ENCODE peak calls at places on chromosomes 11 and 22, in four cellular contexts. One of them, this sample, is unnamed.

GRCh38 chr11:12201016-12201985 is 90.9 kb downstream of the MICAL2 start:
- DNase-seq in K562: peak
- DNase-seq in HCT116: no peak
- DNase-seq in HepG2: peak
- DNase-seq in this sample: no peak

GRCh38 chr22:48979482-48979881 is 848.2 kb downstream of the BRD1 start:
- DNase-seq in K562: peak
- DNase-seq in HCT116: peak
- DNase-seq in HepG2: peak
- DNase-seq in this sample: no peak

GRCh38 chr11:27357250-27357649 is 5.8 kb downstream of the CCDC34 start:
- DNase-seq in K562: no peak
- DNase-seq in HCT116: no peak
- DNase-seq in HepG2: no peak
- DNase-seq in this sample: no peak

GRCh38 chr22:38449776-38450175 is 5.2 kb downstream of the KCNJ4 start:
- DNase-seq in K562: no peak
- DNase-seq in HCT116: no peak
- DNase-seq in HepG2: no peak
- DNase-seq in this sample: no peak

GRCh38 chr11:19101803-19102520 is 15.0 kb upstream of the ZDHHC13 start:
- DNase-seq in K562: no peak
- DNase-seq in HCT116: no peak
- DNase-seq in HepG2: no peak
- DNase-seq in this sample: no peak

GRCh38 chr11:96486890-96487633 is 97.2 kb downstream of the JRKL start:
- DNase-seq in K562: no peak
- DNase-seq in HCT116: no peak
- DNase-seq in HepG2: peak
- DNase-seq in this sample: no peak

GRCh38 chr11:117096140-117096972 is 1.9 kb downstream of the SIK3 start:
- DNase-seq in K562: peak
- DNase-seq in HCT116: no peak
- DNase-seq in HepG2: peak
- DNase-seq in this sample: no peak

GRCh38 chr11:131195801-131196517 is 174.5 kb upstream of the NTM start:
- DNase-seq in K562: no peak
- DNase-seq in HCT116: no peak
- DNase-seq in HepG2: no peak
- DNase-seq in this sample: no peak

GRCh38 chr11:43129329-43129728 is 182.5 kb upstream of the API5 start:
- DNase-seq in K562: no peak
- DNase-seq in HCT116: no peak
- DNase-seq in HepG2: no peak
- DNase-seq in this sample: no peak

GRCh38 chr11:8033312-8033715 is 46.2 kb downstream of the EIF3F start:
- DNase-seq in K562: peak
- DNase-seq in HCT116: peak
- DNase-seq in HepG2: peak
- DNase-seq in this sample: peak

GRCh38 chr11:27171391-27171790 is 130.8 kb downstream of the BBOX1 start:
- DNase-seq in K562: no peak
- DNase-seq in HCT116: no peak
- DNase-seq in HepG2: no peak
- DNase-seq in this sample: no peak

GRCh38 chr11:2394818-2395105 is 5.8 kb upstream of the TSSC4 start:
- DNase-seq in K562: no peak
- DNase-seq in HCT116: no peak
- DNase-seq in HepG2: no peak
- DNase-seq in this sample: no peak

GRCh38 chr11:26777276-26777939 is 55.5 kb upstream of the SLC5A12 start:
- DNase-seq in K562: no peak
- DNase-seq in HCT116: no peak
- DNase-seq in HepG2: no peak
- DNase-seq in this sample: no peak

GRCh38 chr11:15941206-15941770 is 415.1 kb downstream of the SOX6 start:
- DNase-seq in K562: peak
- DNase-seq in HCT116: no peak
- DNase-seq in HepG2: no peak
- DNase-seq in this sample: peak

GRCh38 chr11:130212431-130212961 is 52.9 kb downstream of the ST14 start:
- DNase-seq in K562: no peak
- DNase-seq in HCT116: no peak
- DNase-seq in HepG2: no peak
- DNase-seq in this sample: no peak

GRCh38 chr11:116879789-116880402 is 42.5 kb upstream of the APOA1 start:
- DNase-seq in K562: peak
- DNase-seq in HCT116: peak
- DNase-seq in HepG2: peak
- DNase-seq in this sample: peak

GRCh38 chr11:19091366-19091765 is 25.6 kb upstream of the ZDHHC13 start:
- DNase-seq in K562: no peak
- DNase-seq in HCT116: no peak
- DNase-seq in HepG2: no peak
- DNase-seq in this sample: no peak

GRCh38 chr11:58561394-58562102 is 14.1 kb downstream of the LPXN start:
- DNase-seq in K562: no peak
- DNase-seq in HCT116: no peak
- DNase-seq in HepG2: peak
- DNase-seq in this sample: no peak

GRCh38 chr11:64224891-64225607 is 937 bp downstream of the TRPT1 start:
- DNase-seq in K562: peak
- DNase-seq in HCT116: no peak
- DNase-seq in HepG2: no peak
- DNase-seq in this sample: no peak

GRCh38 chr11:128719556-128719824 is 25.6 kb downstream of the FLI1 start:
- DNase-seq in K562: no peak
- DNase-seq in HCT116: no peak
- DNase-seq in HepG2: no peak
- DNase-seq in this sample: no peak
- H3K27ac ChIP-seq in K562: no peak
- H3K27ac ChIP-seq in HCT116: no peak
- H3K27ac ChIP-seq in HepG2: no peak
- H3K27ac ChIP-seq in this sample: no peak

GRCh38 chr11:59944761-59945160 is 6.5 kb downstream of the OOSP1 start:
- DNase-seq in K562: no peak
- DNase-seq in HCT116: no peak
- DNase-seq in HepG2: no peak
- DNase-seq in this sample: no peak
- TF ChIP-seq SIN3A in K562: no peak
- TF ChIP-seq SIN3A in HCT116: no peak
- TF ChIP-seq SIN3A in HepG2: no peak
- TF ChIP-seq SIN3A in this sample: no peak

GRCh38 chr11:102685311-102685710 is 20.3 kb downstream of the MMP27 start:
- DNase-seq in K562: no peak
- DNase-seq in HCT116: no peak
- DNase-seq in HepG2: no peak
- DNase-seq in this sample: no peak

GRCh38 chr11:102685769-102686168 is 19.8 kb downstream of the MMP27 start:
- DNase-seq in K562: no peak
- DNase-seq in HCT116: no peak
- DNase-seq in HepG2: no peak
- DNase-seq in this sample: no peak

GRCh38 chr11:102678022-102678421 is 27.5 kb downstream of the MMP27 start:
- DNase-seq in K562: no peak
- DNase-seq in HCT116: no peak
- DNase-seq in HepG2: no peak
- DNase-seq in this sample: no peak

GRCh38 chr11:102680945-102681344 is 24.6 kb downstream of the MMP27 start:
- DNase-seq in K562: no peak
- DNase-seq in HCT116: no peak
- DNase-seq in HepG2: no peak
- DNase-seq in this sample: no peak

DNA sequence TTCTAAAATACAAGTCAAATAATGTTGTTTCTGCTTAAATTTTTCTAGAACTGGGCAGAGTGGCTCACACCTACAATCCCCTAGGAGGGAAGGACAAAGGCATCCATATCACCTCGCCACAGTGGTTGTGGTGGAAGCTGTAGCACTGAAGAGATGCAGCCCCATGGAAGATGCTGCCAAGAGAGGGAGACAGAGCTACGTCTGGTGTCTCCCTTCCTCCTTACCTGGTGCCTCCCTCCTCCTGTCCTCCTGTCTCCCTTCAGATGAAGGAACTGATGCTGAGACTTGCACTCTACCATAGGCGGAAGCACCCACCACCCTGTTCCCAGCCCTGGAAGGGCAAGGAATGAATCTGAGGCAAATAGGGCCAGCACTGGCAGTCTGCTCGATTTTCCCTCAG is 22.3 kb downstream of the MMP27 start:
- DNase-seq in K562: no peak
- DNase-seq in HCT116: peak
- DNase-seq in HepG2: no peak
- DNase-seq in this sample: no peak
- TF ChIP-seq TCF7L2 in K562: no peak
- TF ChIP-seq TCF7L2 in HCT116: no peak
- TF ChIP-seq TCF7L2 in HepG2: no peak
- TF ChIP-seq TCF7L2 in this sample: no peak

GRCh38 chr11:61924016-61924360 is 6.6 kb upstream of the RAB3IL1 start:
- DNase-seq in K562: no peak
- DNase-seq in HCT116: no peak
- DNase-seq in HepG2: no peak
- DNase-seq in this sample: no peak

GRCh38 chr11:61928606-61929005 is 11.2 kb upstream of the RAB3IL1 start:
- DNase-seq in K562: no peak
- DNase-seq in HCT116: no peak
- DNase-seq in HepG2: no peak
- DNase-seq in this sample: no peak

GRCh38 chr11:61927501-61927900 is 10.1 kb upstream of the RAB3IL1 start:
- DNase-seq in K562: no peak
- DNase-seq in HCT116: no peak
- DNase-seq in HepG2: no peak
- DNase-seq in this sample: no peak

GRCh38 chr11:61923166-61924015 is 6.0 kb upstream of the RAB3IL1 start:
- DNase-seq in K562: peak
- DNase-seq in HCT116: no peak
- DNase-seq in HepG2: peak
- DNase-seq in this sample: no peak

GRCh38 chr11:61926235-61926634 is 8.9 kb upstream of the RAB3IL1 start:
- DNase-seq in K562: no peak
- DNase-seq in HCT116: no peak
- DNase-seq in HepG2: no peak
- DNase-seq in this sample: no peak
- H3K27ac ChIP-seq in K562: no peak
- H3K27ac ChIP-seq in HCT116: no peak
- H3K27ac ChIP-seq in HepG2: no peak
- H3K27ac ChIP-seq in this sample: no peak

GRCh38 chr22:31800065-31800464 is 46.2 kb downstream of the DEPDC5 start:
- DNase-seq in K562: no peak
- DNase-seq in HCT116: peak
- DNase-seq in HepG2: no peak
- DNase-seq in this sample: no peak
- TF ChIP-seq SIN3A in K562: no peak
- TF ChIP-seq SIN3A in HCT116: no peak
- TF ChIP-seq SIN3A in HepG2: no peak
- TF ChIP-seq SIN3A in this sample: no peak

DNA sequence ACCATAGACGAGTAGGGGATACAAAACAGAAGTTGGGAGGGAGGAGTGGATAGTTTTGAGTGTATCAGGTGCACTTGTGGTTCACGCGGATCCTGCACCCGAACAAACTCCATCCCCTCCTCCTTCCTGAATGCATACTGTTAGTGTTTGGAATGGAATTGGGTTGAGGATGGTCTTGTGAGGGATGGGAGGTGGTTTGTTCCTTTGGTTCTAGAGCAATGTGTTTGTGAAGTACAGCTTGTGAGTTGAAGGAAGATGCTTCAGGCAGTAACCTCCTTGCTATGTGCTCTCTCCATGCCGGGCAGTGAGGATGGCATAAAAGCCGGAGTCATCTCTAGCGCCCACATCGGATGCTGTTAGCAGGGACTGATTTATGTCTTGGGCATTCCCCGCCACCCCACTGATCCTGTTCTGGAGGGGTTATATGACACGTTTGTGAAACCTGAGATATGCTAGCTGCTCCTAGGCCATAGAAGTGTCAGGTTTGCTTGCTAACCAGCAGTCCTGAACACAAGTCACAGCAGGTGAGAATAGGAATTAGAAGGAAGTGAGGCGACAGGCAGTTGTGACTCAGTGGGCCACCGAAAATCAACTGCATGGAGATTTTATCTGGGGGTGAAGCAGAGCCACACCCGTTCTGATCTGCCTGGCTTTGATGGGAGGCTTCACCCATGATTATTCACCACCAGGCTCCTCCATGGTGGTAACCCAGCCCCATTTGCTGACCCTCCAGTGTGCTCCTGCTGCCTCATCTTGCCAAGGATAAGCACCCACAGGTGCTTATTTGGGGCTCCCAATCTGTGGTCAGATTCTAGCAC is 2.2 kb downstream of the BCR start:
- DNase-seq in K562: peak
- DNase-seq in HCT116: no peak
- DNase-seq in HepG2: no peak
- DNase-seq in this sample: no peak
- TF ChIP-seq TCF7L2 in K562: no peak
- TF ChIP-seq TCF7L2 in HCT116: no peak
- TF ChIP-seq TCF7L2 in HepG2: no peak
- TF ChIP-seq TCF7L2 in this sample: no peak

This sample was measured in Panc1.